ENCODE peak calls at places on chromosomes 12 and 14, in nine cellular contexts. R is IMR-90, K is K562, S is fibroblast of lung, I is thoracic aorta, Q is gastrocnemius medialis, B is heart right ventricle, D is psoas muscle, C is bronchial epithelial cell. H is an unnamed sample.

GRCh38 chr12:97716356-97716755 is 253.8 kb downstream of the RMST start:
- DNase-seq in D (no peak), Q (no peak), R (no peak), B (no peak), K (no peak), I (no peak), S (peak), C (peak), H (no peak)

GRCh38 chr12:13799574-13799973 is 181.8 kb downstream of the GRIN2B start:
- DNase-seq in I (no peak), B (no peak), S (no peak), Q (no peak), K (no peak), C (no peak), R (no peak), D (no peak), H (no peak)

GRCh38 chr12:65533177-65533883 is 254.8 kb downstream of the MSRB3 start:
- DNase-seq in C (no peak), I (no peak), B (no peak), S (peak), D (no peak), Q (no peak), K (no peak), R (peak), H (no peak)

GRCh38 chr12:85920324-85920947 is 46.3 kb downstream of the NTS start:
- DNase-seq in K (peak), R (peak), D (no peak), S (peak), B (no peak), Q (no peak), C (peak), I (no peak), H (no peak)

GRCh38 chr12:109203480-109203879 is 87.1 kb downstream of the ACACB start:
- DNase-seq in K (no peak), R (no peak), Q (no peak), B (no peak), I (no peak), C (no peak), S (no peak), D (no peak), H (no peak)

GRCh38 chr12:29794869-29795268 is 11.1 kb upstream of the TMTC1 start:
- DNase-seq in K (no peak), S (no peak), C (no peak), Q (no peak), D (no peak), I (no peak), B (no peak), R (no peak), H (no peak)

GRCh38 chr14:23066855-23067744 is 9.8 kb upstream of the CDH24 start:
- DNase-seq in B (no peak), Q (no peak), S (no peak), R (no peak), I (no peak), C (no peak), D (no peak), K (no peak), H (no peak)

GRCh38 chr12:92034858-92035401 is 110.7 kb downstream of the BTG1 start:
- DNase-seq in B (peak), C (peak), K (no peak), S (peak), D (peak), Q (peak), R (peak), I (no peak), H (peak)

GRCh38 chr12:96241484-96242256 is 47.5 kb downstream of the ELK3 start:
- DNase-seq in I (peak), B (no peak), K (no peak), S (peak), Q (no peak), D (no peak), C (no peak), R (peak), H (peak)

GRCh38 chr12:49369723-49370145 is 2.5 kb downstream of the SPATS2 start:
- DNase-seq in C (peak), B (no peak), K (peak), R (peak), D (peak), Q (peak), S (peak), I (no peak), H (no peak)

GRCh38 chr14:35332517-35333346 is 40.5 kb downstream of the PSMA6 start:
- DNase-seq in I (no peak), C (peak), D (no peak), S (peak), B (no peak), R (no peak), Q (no peak), K (no peak), H (no peak)

GRCh38 chr12:95216704-95217376 is 427 bp downstream of the FGD6 start:
- DNase-seq in D (no peak), Q (no peak), S (peak), K (no peak), I (no peak), R (no peak), C (no peak), B (no peak), H (no peak)

GRCh38 chr14:59631237-59631636 is 54.6 kb upstream of the CCDC175 start:
- DNase-seq in Q (no peak), K (peak), I (no peak), S (peak), C (no peak), R (no peak), D (no peak), B (no peak), H (no peak)

GRCh38 chr14:53999061-53999488 is 42.5 kb upstream of the BMP4 start:
- DNase-seq in Q (no peak), K (no peak), I (no peak), S (peak), R (peak), C (no peak), D (no peak), B (no peak), H (peak)

GRCh38 chr12:106282457-106283097 is 20.0 kb upstream of the TCP11L2 start:
- DNase-seq in Q (no peak), D (peak), R (peak), S (peak), C (peak), I (no peak), K (peak), B (peak), H (peak)

GRCh38 chr12:16454481-16454880 is 107.0 kb downstream of the MGST1 start:
- DNase-seq in B (no peak), R (peak), C (peak), K (no peak), S (no peak), Q (no peak), D (no peak), I (no peak), H (no peak)

GRCh38 chr12:117231750-117232149 is 41.5 kb upstream of the FBXO21 start:
- DNase-seq in D (peak), Q (no peak), R (no peak), C (no peak), K (no peak), S (no peak), B (no peak), I (no peak), H (no peak)

GRCh38 chr12:117240356-117240755 is 50.1 kb upstream of the FBXO21 start:
- DNase-seq in I (no peak), C (no peak), B (no peak), Q (no peak), S (no peak), R (no peak), D (no peak), K (no peak), H (no peak)

GRCh38 chr12:117234441-117234840 is 44.2 kb upstream of the FBXO21 start:
- DNase-seq in C (no peak), S (no peak), D (no peak), B (no peak), I (no peak), R (no peak), Q (no peak), K (no peak), H (no peak)

GRCh38 chr12:117235261-117235660 is 45.0 kb upstream of the FBXO21 start:
- DNase-seq in Q (no peak), K (no peak), I (no peak), R (no peak), C (no peak), B (no peak), D (no peak), S (no peak), H (no peak)

DNA sequence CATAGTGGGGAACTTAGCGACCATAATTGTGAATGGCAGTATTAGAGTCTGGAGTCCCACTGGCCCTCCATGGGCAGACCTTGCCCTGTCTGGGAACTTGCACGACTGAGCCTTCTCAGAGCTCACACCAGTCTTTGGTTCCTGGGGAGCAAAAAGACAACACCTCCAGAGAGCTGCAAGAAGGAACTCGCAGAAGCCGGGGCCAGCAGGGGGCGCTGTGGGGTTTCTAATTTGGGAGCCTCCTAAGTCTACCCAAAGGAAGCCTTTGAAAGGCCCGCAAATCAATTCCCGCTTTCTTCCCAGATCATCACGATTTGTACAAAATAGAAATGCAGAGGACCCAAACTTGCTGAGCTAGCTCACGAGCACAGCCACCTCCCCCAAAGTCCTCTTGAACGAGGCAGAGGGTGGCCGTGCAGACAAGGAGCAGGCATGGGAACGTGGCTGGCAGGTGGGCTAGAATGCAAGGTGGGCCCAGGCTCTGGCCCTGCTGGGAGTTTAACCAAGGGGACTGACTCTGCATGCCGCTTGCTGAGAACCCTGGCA is 46.3 kb upstream of the FBXO21 start:
- DNase-seq in D (peak), B (peak), K (peak), S (peak), Q (peak), I (peak), R (peak), C (peak), H (peak)
- TF ChIP-seq CTCF in D (peak), B (peak), K (peak), S (peak), Q (peak), I (peak), R (peak), C (peak), H (peak)

GRCh38 chr12:122725452-122725851 is 5.2 kb downstream of the HCAR1 start:
- DNase-seq in R (no peak), C (no peak), S (no peak), B (no peak), K (no peak), I (no peak), Q (no peak), D (no peak), H (no peak)

GRCh38 chr12:122729583-122730214 is 945 bp downstream of the HCAR1 start:
- DNase-seq in K (no peak), D (no peak), C (no peak), R (no peak), Q (no peak), B (no peak), I (no peak), S (no peak), H (no peak)

GRCh38 chr12:122724641-122725243 is 5.9 kb downstream of the HCAR1 start:
- DNase-seq in D (no peak), R (no peak), K (no peak), S (no peak), B (no peak), I (no peak), Q (no peak), C (no peak), H (no peak)

GRCh38 chr12:122722347-122722746 is 5.7 kb upstream of the HCAR3 start:
- DNase-seq in K (no peak), I (no peak), S (no peak), B (no peak), C (no peak), R (no peak), Q (no peak), D (no peak), H (no peak)

DNA sequence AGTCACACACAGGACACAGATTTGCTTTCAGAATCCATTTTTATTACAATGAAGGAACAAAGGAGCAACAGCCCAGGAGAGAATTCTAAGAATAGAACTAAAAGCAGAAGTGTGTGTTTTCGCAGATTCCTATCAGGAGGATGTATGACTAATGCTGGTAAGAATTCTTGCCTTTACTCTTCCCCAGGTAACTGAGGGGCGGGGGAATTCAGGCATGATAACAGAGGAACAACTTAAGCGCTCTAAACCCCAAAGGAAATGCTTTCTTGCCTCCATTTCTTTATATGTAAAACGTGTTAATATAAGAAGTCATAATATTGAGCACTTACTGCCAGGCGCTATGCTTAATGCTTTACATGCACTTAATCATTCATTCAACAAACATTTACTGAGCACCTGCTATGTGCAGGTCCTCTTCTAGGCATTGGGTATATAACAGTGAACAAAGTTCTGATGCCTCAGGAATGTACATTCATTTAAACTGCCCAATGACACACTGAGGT is 4.5 kb downstream of the HCAR1 start:
- DNase-seq in Q (no peak), R (no peak), S (no peak), K (no peak), D (no peak), B (no peak), C (peak), I (no peak), H (no peak)
- H3K4me3 ChIP-seq in Q (no peak), R (no peak), S (no peak), K (no peak), D (no peak), B (no peak), C (no peak), I (no peak), H (no peak)

GRCh38 chr12:27303139-27304111 is 29.2 kb upstream of the BMAL2 start:
- DNase-seq in R (peak), S (peak), C (no peak), K (no peak), B (no peak), D (no peak), I (no peak), Q (no peak), H (peak)
- TF ChIP-seq CTCF in R (no peak), S (no peak), C (no peak), K (no peak), B (no peak), D (no peak), I (no peak), Q (no peak), H (no peak)

DNA sequence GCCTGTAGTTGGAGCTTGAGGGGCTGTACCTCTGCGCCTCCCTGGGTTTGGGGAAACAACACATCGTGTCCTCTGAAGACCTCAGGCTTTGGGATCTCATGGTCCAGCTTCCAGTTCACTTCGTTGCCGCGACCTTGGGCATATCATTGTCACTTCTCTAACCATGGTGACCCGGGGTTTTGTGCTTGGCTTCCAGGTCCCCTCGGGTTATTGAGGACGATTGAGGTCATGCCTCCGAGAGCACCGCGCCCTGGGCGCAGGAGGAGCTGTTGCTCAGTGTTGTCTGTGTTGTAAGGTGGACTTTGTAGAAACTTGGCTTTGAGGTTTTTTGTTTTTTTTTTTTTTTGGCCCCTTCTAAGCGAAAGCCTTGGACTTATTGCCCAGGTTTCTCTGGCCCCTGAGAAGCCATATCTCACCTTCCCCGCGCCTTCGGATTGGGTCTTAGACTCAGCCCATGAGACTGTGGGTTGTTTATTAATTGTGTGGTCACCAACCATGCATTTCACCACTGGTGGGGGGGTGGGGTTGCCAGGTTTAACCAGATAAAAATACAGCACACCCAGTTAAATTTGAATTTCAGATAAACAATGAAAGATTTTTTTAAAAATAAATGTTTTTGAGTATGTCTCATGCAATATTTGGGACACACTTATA is 2.6 kb downstream of the BCL7A start:
- DNase-seq in S (no peak), I (no peak), R (peak), B (no peak), Q (no peak), D (no peak), C (no peak), K (no peak), H (no peak)
- H3K4me3 ChIP-seq in S (peak), I (peak), R (no peak), B (peak), Q (peak), D (peak), C (peak), K (peak), H (peak)